ENCODE peak calls at places on chromosomes 2 and 18, in four cellular contexts. G is K562, F is H1, O is GM12878. Y is an unnamed sample.

GRCh38 chr2:239476757-239477565 is 76.1 kb upstream of the HDAC4 start:
- DNase-seq in G (no peak), F (no peak), O (no peak), Y (no peak)

GRCh38 chr2:96912356-96913116 is 42.7 kb upstream of the SEMA4C start:
- DNase-seq in G (no peak), F (no peak), O (no peak), Y (no peak)

GRCh38 chr2:149768320-149768799 is 180.8 kb upstream of the MMADHC start:
- DNase-seq in G (no peak), F (no peak), O (no peak), Y (no peak)

GRCh38 chr2:187008111-187008510 is 159.1 kb upstream of the ZSWIM2 start:
- DNase-seq in G (no peak), F (no peak), O (no peak), Y (no peak)

GRCh38 chr2:242030226-242030575 is 160.7 kb downstream of the RTP5 start:
- DNase-seq in G (no peak), F (peak; percentile 39), O (no peak), Y (no peak)

GRCh38 chr2:158034198-158034831 is 67.4 kb upstream of the UPP2 start:
- DNase-seq in G (peak; percentile 28), F (no peak), O (no peak), Y (peak; percentile 53)

GRCh38 chr2:191678437-191679110 is 638 bp downstream of the NABP1 start:
- DNase-seq in G (peak; percentile 60), F (peak; percentile 55), O (no peak), Y (no peak)

GRCh38 chr2:134900151-134900550 is 18.5 kb upstream of the CCNT2 start:
- DNase-seq in G (no peak), F (no peak), O (no peak), Y (no peak)

GRCh38 chr2:96245609-96246390 is 20.0 kb downstream of the TMEM127 start:
- DNase-seq in G (no peak), F (no peak), O (no peak), Y (no peak)

GRCh38 chr2:43766006-43766405 is 7.8 kb upstream of the DYNC2LI1 start:
- DNase-seq in G (no peak), F (no peak), O (no peak), Y (no peak)

GRCh38 chr2:24883946-24884345 is 36.1 kb downstream of the ADCY3 start:
- DNase-seq in G (no peak), F (no peak), O (no peak), Y (no peak)

GRCh38 chr2:180077295-180077906 is 70.3 kb upstream of the CWC22 start:
- DNase-seq in G (peak; percentile 14), F (no peak), O (no peak), Y (peak; percentile 15)

GRCh38 chr18:23998811-23999210 is 15.7 kb upstream of the TTC39C start:
- DNase-seq in G (no peak), F (no peak), O (no peak), Y (peak; percentile 23)

GRCh38 chr2:241177935-241178334 is 10.5 kb upstream of the ANO7 start:
- DNase-seq in G (no peak), F (no peak), O (no peak), Y (no peak)

GRCh38 chr2:60706021-60706420 is 50.0 kb upstream of the PAPOLG start:
- DNase-seq in G (no peak), F (no peak), O (no peak), Y (no peak)

GRCh38 chr18:33821503-33821902 is 243.5 kb downstream of the ASXL3 start:
- DNase-seq in G (no peak), F (no peak), O (no peak), Y (no peak)

GRCh38 chr2:200765995-200766660 is 45.6 kb upstream of the BZW1 start:
- DNase-seq in G (no peak), F (no peak), O (no peak), Y (peak; percentile 71)

GRCh38 chr2:200767111-200767885 is 44.4 kb upstream of the BZW1 start:
- DNase-seq in G (no peak), F (no peak), O (no peak), Y (no peak)

GRCh38 chr2:200762127-200762526 is 49.6 kb upstream of the BZW1 start:
- DNase-seq in G (no peak), F (no peak), O (no peak), Y (no peak)

GRCh38 chr2:200763422-200763821 is 48.3 kb upstream of the BZW1 start:
- DNase-seq in G (no peak), F (no peak), O (no peak), Y (no peak)

GRCh38 chr2:200765139-200765951 is 46.4 kb upstream of the BZW1 start:
- DNase-seq in G (no peak), F (no peak), O (no peak), Y (peak; percentile 88)
- TF ChIP-seq SP1 in G (no peak), F (no peak), O (no peak), Y (peak; percentile 98)

GRCh38 chr18:74933930-74934329 is 275.0 kb downstream of the PTGR3 start:
- DNase-seq in G (no peak), F (no peak), O (no peak), Y (no peak)

GRCh38 chr18:74928194-74928968 is 280.6 kb downstream of the PTGR3 start:
- DNase-seq in G (no peak), F (no peak), O (no peak), Y (no peak)

GRCh38 chr18:74930616-74931015 is 278.3 kb downstream of the PTGR3 start:
- DNase-seq in G (no peak), F (no peak), O (no peak), Y (no peak)

GRCh38 chr18:74929110-74929509 is 279.8 kb downstream of the PTGR3 start:
- DNase-seq in G (no peak), F (no peak), O (no peak), Y (no peak)
- TF ChIP-seq EGR1 in G (no peak), F (no peak), O (no peak), Y (no peak)

GRCh38 chr2:112949456-112949855 is 28.4 kb upstream of the IL36G start:
- DNase-seq in G (no peak), F (no peak), O (no peak), Y (no peak)

GRCh38 chr2:112942654-112943002 is 31.7 kb downstream of the IL37 start:
- DNase-seq in G (no peak), F (no peak), O (no peak), Y (no peak)

GRCh38 chr2:112944971-112945370 is 32.8 kb upstream of the IL36G start:
- DNase-seq in G (no peak), F (no peak), O (no peak), Y (no peak)

GRCh38 chr2:112947374-112947773 is 30.4 kb upstream of the IL36G start:
- DNase-seq in G (no peak), F (no peak), O (no peak), Y (no peak)

DNA sequence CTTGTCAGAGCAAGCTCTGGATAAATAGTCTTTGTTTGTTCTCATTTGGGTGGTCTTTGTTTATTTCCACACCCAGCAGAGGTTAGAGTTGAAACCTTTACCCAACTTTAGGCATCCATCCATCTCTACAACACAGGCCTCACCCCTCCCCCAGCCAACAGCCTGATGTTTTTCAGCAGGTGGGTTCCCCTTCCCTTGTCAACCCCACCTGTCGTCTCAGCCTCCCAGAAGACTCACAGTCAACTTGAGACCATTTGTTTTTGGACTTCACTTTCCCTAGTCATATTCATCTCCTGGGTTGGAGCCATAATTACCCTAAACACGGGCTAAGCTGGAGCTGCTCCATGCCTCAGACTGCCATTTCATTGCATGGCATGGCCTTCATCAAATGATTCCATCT is 31.7 kb upstream of the IL36G start:
- DNase-seq in G (no peak), F (no peak), O (no peak), Y (no peak)
- TF ChIP-seq RAD21 in G (no peak), F (no peak), O (no peak), Y (no peak)

GRCh38 chr2:209209943-209210342 is 213.9 kb upstream of the MAP2 start:
- DNase-seq in G (no peak), F (no peak), O (no peak), Y (no peak)

GRCh38 chr2:209208211-209208610 is 215.6 kb upstream of the MAP2 start:
- DNase-seq in G (peak; percentile 17), F (peak; percentile 62), O (no peak), Y (peak; percentile 41)
- TF ChIP-seq SP1 in G (no peak), F (no peak), O (no peak), Y (no peak)

DNA sequence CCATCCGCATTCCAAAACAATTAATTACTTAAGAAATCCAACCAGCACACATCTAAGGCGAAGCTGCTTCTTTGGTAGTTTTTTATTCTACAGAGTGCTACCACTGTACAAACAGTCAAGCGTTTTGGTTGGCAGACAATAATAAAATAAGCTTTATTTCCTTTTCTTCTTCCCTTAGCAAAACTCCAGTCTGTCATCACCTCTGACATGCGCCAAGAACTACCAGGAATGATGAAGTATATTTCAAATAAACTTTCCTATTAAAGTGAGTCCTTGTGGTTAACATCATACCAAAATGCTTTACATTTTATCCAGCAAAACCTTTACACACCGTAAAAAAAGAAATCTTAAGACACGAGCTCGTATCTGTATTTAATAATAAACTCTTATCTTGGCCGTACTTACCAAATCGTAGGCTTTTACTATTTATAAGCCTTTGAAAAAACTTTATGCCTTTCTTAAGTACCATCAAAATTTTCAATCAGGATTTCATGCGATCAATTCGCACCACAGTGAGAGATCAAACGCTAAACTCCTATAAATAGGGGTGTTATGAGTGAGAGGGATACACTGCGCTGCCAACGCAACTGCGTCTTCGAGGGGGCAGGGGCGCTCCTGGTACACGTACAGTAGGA is 1.2 kb downstream of the ATL2 start:
- DNase-seq in G (no peak), F (no peak), O (no peak), Y (no peak)
- TF ChIP-seq EGR1 in G (no peak), F (no peak), O (no peak), Y (no peak)